ENCODE peak calls at places on chromosome 7, in four cellular contexts. C is RWPE1, D is dorsolateral prefrontal cortex, R is AG04450. P is an unnamed sample.

GRCh38 chr7:987909-988308 is 4.9 kb downstream of the CYP2W1 start:
- DNase-seq in D (no peak), C (no peak), R (no peak), P (no peak)

GRCh38 chr7:1236831-1237701 is 4.4 kb downstream of the UNCX start:
- DNase-seq in C (no peak), D (no peak), R (no peak), P (no peak)

GRCh38 chr7:91929463-91929862 is 11.2 kb upstream of the AKAP9 start:
- DNase-seq in C (peak), R (no peak), D (no peak), P (no peak)

GRCh38 chr7:9029671-9030070 is 596.3 kb downstream of the NXPH1 start:
- DNase-seq in C (no peak), D (no peak), R (no peak), P (no peak)

GRCh38 chr7:18978108-18978495 is 139.3 kb downstream of the TWIST1 start:
- DNase-seq in R (peak), D (no peak), C (peak), P (no peak)

GRCh38 chr7:25759281-25759680 is 392.7 kb upstream of the NFE2L3 start:
- DNase-seq in D (no peak), R (no peak), C (no peak), P (no peak)

GRCh38 chr7:79709574-79710409 is 256.3 kb upstream of the MAGI2 start:
- DNase-seq in R (no peak), D (no peak), C (peak), P (no peak)

GRCh38 chr7:158508802-158509385 is 78.7 kb downstream of the PTPRN2 start:
- DNase-seq in C (no peak), R (no peak), D (no peak), P (peak)

GRCh38 chr7:1823376-1824150 is 153.5 kb downstream of the ELFN1 start:
- DNase-seq in C (no peak), R (no peak), D (no peak), P (no peak)

GRCh38 chr7:111071556-111071955 is 19.4 kb upstream of the LRRN3 start:
- DNase-seq in C (no peak), D (no peak), R (no peak), P (no peak)

GRCh38 chr7:101814081-101814995 is 3.1 kb upstream of the CUX1 start:
- DNase-seq in D (peak), R (no peak), C (peak), P (peak)

GRCh38 chr7:96649981-96650380 is 59.7 kb downstream of the SEM1 start:
- DNase-seq in C (no peak), R (no peak), D (no peak), P (no peak)

GRCh38 chr7:27955011-27955410 is 215.0 kb downstream of the TAX1BP1 start:
- DNase-seq in R (no peak), C (no peak), D (no peak), P (no peak)

GRCh38 chr7:116899308-116899707 is 36.9 kb downstream of the CAPZA2 start:
- DNase-seq in C (no peak), D (no peak), R (no peak), P (no peak)

GRCh38 chr7:101162551-101163280 is 2.7 kb downstream of the VGF start:
- DNase-seq in R (no peak), D (peak), C (peak), P (peak)

GRCh38 chr7:140062118-140062527 is 628 bp downstream of the PARP12 start:
- DNase-seq in D (no peak), R (no peak), C (no peak), P (peak)

GRCh38 chr7:40015790-40016296 is 65.8 kb downstream of the CDK13 start:
- DNase-seq in R (no peak), D (no peak), C (no peak), P (no peak)

GRCh38 chr7:1807821-1808600 is 137.9 kb downstream of the ELFN1 start:
- DNase-seq in C (no peak), D (no peak), R (no peak), P (no peak)

GRCh38 chr7:117183729-117184128 is 139.1 kb downstream of the WNT2 start:
- DNase-seq in R (no peak), D (no peak), C (no peak), P (no peak)

GRCh38 chr7:1533569-1534329 is 3.2 kb downstream of the MAFK start:
- DNase-seq in D (no peak), C (peak), R (peak), P (no peak)

GRCh38 chr7:4774804-4775280 is 581 bp upstream of the AP5Z1 start:
- DNase-seq in C (peak), R (peak), D (no peak), P (no peak)

GRCh38 chr7:125984795-125985194 is 1055.2 kb upstream of the POT1 start:
- DNase-seq in D (no peak), C (no peak), R (no peak), P (no peak)

GRCh38 chr7:101924171-101924570 is 106.7 kb downstream of the CUX1 start:
- DNase-seq in C (no peak), R (no peak), D (peak), P (no peak)

GRCh38 chr7:138684360-138684759 is 16.8 kb downstream of the SVOPL start:
- DNase-seq in D (no peak), C (no peak), R (no peak), P (no peak)

DNA sequence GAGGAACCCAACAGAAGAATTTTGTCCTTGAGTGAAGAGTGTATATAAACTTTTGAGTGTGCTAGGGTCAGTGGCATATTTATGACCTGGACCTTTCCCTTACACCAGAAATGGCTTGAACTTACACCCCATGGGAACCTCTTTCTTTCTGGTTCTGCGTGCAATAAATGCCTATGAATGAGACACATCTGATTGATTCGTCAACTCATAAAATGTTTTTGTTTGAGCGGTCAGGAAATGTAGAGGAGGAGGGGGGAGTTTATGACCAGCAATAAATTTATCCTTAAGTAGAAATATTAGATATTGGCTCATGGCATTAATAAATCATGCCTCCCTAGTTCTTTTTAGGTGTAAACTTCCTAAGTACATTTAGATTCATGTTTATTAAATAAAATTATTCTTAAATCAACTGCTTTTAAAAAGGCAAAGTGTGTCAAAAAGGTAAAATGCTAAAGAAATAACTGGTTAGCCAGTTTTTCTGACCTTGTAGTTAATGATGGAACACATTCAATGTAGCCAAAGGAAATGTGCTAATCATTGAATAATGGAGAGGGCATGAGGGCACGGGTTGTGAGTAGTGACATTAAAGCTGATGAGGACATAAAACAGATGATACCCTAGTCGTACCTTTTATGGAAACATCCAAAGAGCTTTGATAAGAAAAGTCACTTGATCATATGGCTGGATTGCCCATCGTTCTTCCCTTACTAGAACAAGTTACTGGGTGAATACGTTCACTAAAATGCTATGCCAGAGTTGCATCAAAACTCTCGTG is 13.6 kb upstream of the NUP42 start:
- DNase-seq in R (no peak), C (no peak), D (no peak), P (no peak)
- H3K27ac ChIP-seq in R (no peak), C (no peak), D (no peak), P (no peak)

GRCh38 chr7:33190688-33191304 is 61.4 kb downstream of the BBS9 start:
- DNase-seq in R (no peak), C (no peak), D (no peak), P (no peak)
- H3K27ac ChIP-seq in R (no peak), C (no peak), D (no peak), P (peak)

GRCh38 chr7:99478464-99479440 is 6.1 kb downstream of the ZNF789 start:
- DNase-seq in D (no peak), R (no peak), C (no peak), P (no peak)
- H3K27ac ChIP-seq in D (peak), R (no peak), C (peak), P (no peak)

DNA sequence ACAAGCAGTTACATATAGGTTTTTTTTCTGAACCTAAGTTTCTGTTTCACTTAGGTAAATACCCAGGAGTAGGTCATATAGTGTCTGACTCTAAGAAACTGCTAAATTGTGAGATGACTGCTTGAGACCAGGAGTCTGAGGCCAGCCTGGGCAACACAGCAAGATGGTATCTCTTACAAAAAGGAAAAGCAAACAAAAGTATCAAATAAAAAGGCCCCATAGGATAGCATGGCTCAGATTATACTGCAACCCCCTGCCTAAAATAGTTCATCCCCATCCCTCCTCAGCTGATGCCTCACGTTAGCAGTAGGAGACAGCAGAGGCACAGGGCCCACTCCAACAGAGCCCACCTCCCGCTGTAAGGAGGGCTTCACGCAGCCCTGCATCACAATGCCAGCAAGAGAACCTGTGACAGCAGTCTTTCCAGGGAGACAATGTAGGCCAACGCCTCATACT is 90.3 kb downstream of the SRPK2 start:
- DNase-seq in D (no peak), C (no peak), R (no peak), P (peak)
- H3K27ac ChIP-seq in D (no peak), C (no peak), R (no peak), P (peak)

GRCh38 chr7:150857276-150858055 is 5.1 kb downstream of the AOC1 start:
- DNase-seq in D (no peak), C (no peak), R (no peak), P (no peak)
- H3K27ac ChIP-seq in D (no peak), C (no peak), R (no peak), P (no peak)

DNA sequence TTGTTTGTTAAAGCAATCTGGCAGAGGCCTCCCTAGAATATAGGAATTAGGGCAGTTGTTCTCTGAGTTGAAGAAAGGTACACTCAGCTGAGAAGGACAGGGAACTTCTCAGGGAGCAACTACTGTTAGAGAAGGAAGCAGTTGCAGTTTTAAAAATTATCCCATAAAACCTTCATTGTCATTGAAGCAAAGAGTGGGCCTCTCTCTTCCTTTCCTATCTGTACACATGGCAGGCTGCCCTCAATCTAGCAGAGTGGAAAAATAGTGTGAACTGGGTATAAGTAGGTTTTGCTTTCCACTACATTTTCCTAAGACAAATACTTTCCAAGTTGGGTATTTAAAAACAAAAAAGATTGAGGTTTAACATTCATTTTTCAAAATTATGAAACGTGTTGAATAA is 236.7 kb upstream of the KLF14 start:
- DNase-seq in D (no peak), C (no peak), R (no peak), P (no peak)
- H3K27ac ChIP-seq in D (no peak), C (no peak), R (no peak), P (no peak)

DNA sequence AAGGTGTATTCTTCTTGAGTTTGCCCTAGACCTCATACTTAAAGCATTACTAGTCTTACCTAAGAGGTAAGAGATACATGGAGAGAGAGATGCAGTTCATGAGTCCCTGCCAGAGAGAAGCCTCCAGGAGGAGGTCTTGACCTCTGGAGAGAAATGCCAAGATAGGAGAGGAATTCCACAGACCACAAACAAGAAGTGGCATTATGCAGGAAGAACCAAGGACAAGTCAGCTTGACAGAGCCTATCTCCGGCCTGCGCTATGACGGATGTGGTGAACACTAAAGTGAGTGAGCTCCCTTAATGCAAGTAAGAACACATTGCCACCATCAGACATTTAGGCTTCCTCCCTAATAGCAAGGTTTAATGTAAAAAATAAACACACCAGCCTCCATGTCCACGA is 27.9 kb upstream of the COL1A2 start:
- DNase-seq in D (no peak), C (no peak), R (no peak), P (no peak)
- H3K27ac ChIP-seq in D (no peak), C (no peak), R (peak), P (no peak)

GRCh38 chr7:150361807-150362621 is 6.6 kb upstream of the REPIN1 start:
- DNase-seq in R (no peak), D (no peak), C (no peak), P (peak)

GRCh38 chr7:150362989-150363769 is 5.4 kb upstream of the REPIN1 start:
- DNase-seq in D (no peak), C (no peak), R (no peak), P (peak)

GRCh38 chr7:150361402-150361801 is 7.2 kb upstream of the REPIN1 start:
- DNase-seq in R (no peak), D (no peak), C (no peak), P (no peak)

GRCh38 chr7:150365673-150366398 is 2.8 kb upstream of the REPIN1 start:
- DNase-seq in R (no peak), C (no peak), D (no peak), P (peak)

DNA sequence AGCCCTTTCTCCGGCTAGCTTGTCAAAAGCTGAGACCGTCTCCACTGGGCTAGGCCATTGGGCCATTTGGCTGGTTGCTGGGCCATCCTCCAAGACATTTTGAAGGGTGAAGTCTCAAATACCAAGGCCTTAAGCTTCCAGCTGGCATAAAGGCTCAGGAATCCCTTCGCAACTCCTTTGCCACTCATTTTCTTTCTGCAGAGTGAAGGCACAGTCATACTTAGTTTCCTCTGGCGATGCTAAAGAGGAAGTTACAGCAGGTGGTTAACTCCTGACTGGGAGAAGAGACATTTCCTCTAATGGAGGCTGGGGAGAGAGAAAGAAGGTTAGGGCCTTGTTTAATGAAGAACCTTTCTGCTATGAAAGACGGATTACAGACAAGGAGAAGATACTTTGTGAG is 4.8 kb upstream of the REPIN1 start:
- DNase-seq in R (no peak), D (no peak), C (no peak), P (peak)
- H3K27ac ChIP-seq in R (no peak), D (no peak), C (no peak), P (peak)